ENCODE peak calls at places on chromosomes 12 and 14, in seven cellular contexts. One of them, this sample, is unnamed.

GRCh38 chr12:13084898-13085640 is 18.4 kb downstream of the GSG1 start:
- DNase-seq in HepG2: no peak
- DNase-seq in ovary: no peak
- DNase-seq in endothelial cell of umbilical vein: no peak
- DNase-seq in tibial nerve: no peak
- DNase-seq in Peyer's patch: no peak
- DNase-seq in H1: no peak
- DNase-seq in this sample: no peak

GRCh38 chr14:58690801-58691516 is 53.2 kb downstream of the DACT1 start:
- DNase-seq in ovary: no peak
- DNase-seq in H1: no peak
- DNase-seq in tibial nerve: no peak
- DNase-seq in endothelial cell of umbilical vein: no peak
- DNase-seq in HepG2: no peak
- DNase-seq in Peyer's patch: no peak
- DNase-seq in this sample: no peak

GRCh38 chr12:38543151-38543550 is 226.6 kb downstream of the ALG10B start:
- DNase-seq in ovary: no peak
- DNase-seq in Peyer's patch: no peak
- DNase-seq in HepG2: no peak
- DNase-seq in tibial nerve: no peak
- DNase-seq in H1: no peak
- DNase-seq in endothelial cell of umbilical vein: no peak
- DNase-seq in this sample: no peak

GRCh38 chr14:52950410-52950897 is 396 bp downstream of the FERMT2 start:
- DNase-seq in H1: no peak
- DNase-seq in Peyer's patch: no peak
- DNase-seq in tibial nerve: no peak
- DNase-seq in HepG2: peak
- DNase-seq in endothelial cell of umbilical vein: peak
- DNase-seq in ovary: peak
- DNase-seq in this sample: peak

GRCh38 chr12:27236498-27236897 is 7.6 kb upstream of the STK38L start:
- DNase-seq in H1: no peak
- DNase-seq in HepG2: no peak
- DNase-seq in ovary: no peak
- DNase-seq in Peyer's patch: no peak
- DNase-seq in endothelial cell of umbilical vein: no peak
- DNase-seq in tibial nerve: no peak
- DNase-seq in this sample: no peak

GRCh38 chr12:34406996-34407300 is 384.7 kb downstream of the ALG10 start:
- DNase-seq in HepG2: no peak
- DNase-seq in tibial nerve: peak
- DNase-seq in endothelial cell of umbilical vein: no peak
- DNase-seq in Peyer's patch: peak
- DNase-seq in ovary: peak
- DNase-seq in H1: no peak
- DNase-seq in this sample: no peak

GRCh38 chr12:131132118-131132892 is 178.6 kb downstream of the ADGRD1 start:
- DNase-seq in Peyer's patch: peak
- DNase-seq in endothelial cell of umbilical vein: no peak
- DNase-seq in HepG2: peak
- DNase-seq in ovary: peak
- DNase-seq in H1: peak
- DNase-seq in tibial nerve: peak
- DNase-seq in this sample: peak

GRCh38 chr12:109963743-109964429 is 32.3 kb downstream of the GIT2 start:
- DNase-seq in tibial nerve: no peak
- DNase-seq in endothelial cell of umbilical vein: peak
- DNase-seq in Peyer's patch: no peak
- DNase-seq in ovary: peak
- DNase-seq in H1: no peak
- DNase-seq in HepG2: no peak
- DNase-seq in this sample: peak

GRCh38 chr12:82174383-82174782 is 183.8 kb downstream of the CCDC59 start:
- DNase-seq in tibial nerve: no peak
- DNase-seq in HepG2: no peak
- DNase-seq in ovary: no peak
- DNase-seq in H1: no peak
- DNase-seq in Peyer's patch: no peak
- DNase-seq in endothelial cell of umbilical vein: no peak
- DNase-seq in this sample: no peak

GRCh38 chr12:91423336-91424050 is 240.9 kb upstream of the DCN start:
- DNase-seq in HepG2: no peak
- DNase-seq in H1: no peak
- DNase-seq in tibial nerve: no peak
- DNase-seq in endothelial cell of umbilical vein: no peak
- DNase-seq in ovary: no peak
- DNase-seq in Peyer's patch: no peak
- DNase-seq in this sample: no peak

GRCh38 chr14:24394275-24394674 is 4.5 kb upstream of the NYNRIN start:
- DNase-seq in endothelial cell of umbilical vein: no peak
- DNase-seq in Peyer's patch: no peak
- DNase-seq in HepG2: no peak
- DNase-seq in H1: no peak
- DNase-seq in ovary: no peak
- DNase-seq in tibial nerve: no peak
- DNase-seq in this sample: no peak

GRCh38 chr14:21723431-21724045 is 49.9 kb upstream of the OR4E1 start:
- DNase-seq in HepG2: peak
- DNase-seq in tibial nerve: no peak
- DNase-seq in Peyer's patch: no peak
- DNase-seq in H1: peak
- DNase-seq in endothelial cell of umbilical vein: no peak
- DNase-seq in ovary: no peak
- DNase-seq in this sample: no peak

GRCh38 chr12:53703746-53704145 is 23.5 kb downstream of the CALCOCO1 start:
- DNase-seq in ovary: no peak
- DNase-seq in endothelial cell of umbilical vein: no peak
- DNase-seq in H1: no peak
- DNase-seq in HepG2: no peak
- DNase-seq in Peyer's patch: no peak
- DNase-seq in tibial nerve: no peak
- DNase-seq in this sample: no peak

GRCh38 chr12:24982250-24982649 is 33.3 kb upstream of the BCAT1 start:
- DNase-seq in ovary: no peak
- DNase-seq in HepG2: no peak
- DNase-seq in Peyer's patch: no peak
- DNase-seq in H1: no peak
- DNase-seq in tibial nerve: no peak
- DNase-seq in endothelial cell of umbilical vein: no peak
- DNase-seq in this sample: no peak

GRCh38 chr12:86950043-86950838 is 694.0 kb upstream of the MGAT4C start:
- DNase-seq in HepG2: no peak
- DNase-seq in tibial nerve: no peak
- DNase-seq in Peyer's patch: no peak
- DNase-seq in ovary: no peak
- DNase-seq in H1: no peak
- DNase-seq in endothelial cell of umbilical vein: no peak
- DNase-seq in this sample: no peak

GRCh38 chr12:45214739-45215418 is 1.0 kb upstream of the ANO6 start:
- DNase-seq in HepG2: no peak
- DNase-seq in tibial nerve: no peak
- DNase-seq in ovary: no peak
- DNase-seq in H1: no peak
- DNase-seq in endothelial cell of umbilical vein: peak
- DNase-seq in Peyer's patch: no peak
- DNase-seq in this sample: no peak

GRCh38 chr14:31205681-31206535 is 1.7 kb downstream of the HECTD1 start:
- DNase-seq in tibial nerve: no peak
- DNase-seq in Peyer's patch: no peak
- DNase-seq in endothelial cell of umbilical vein: peak
- DNase-seq in HepG2: peak
- DNase-seq in ovary: no peak
- DNase-seq in H1: no peak
- DNase-seq in this sample: no peak

GRCh38 chr14:104436047-104436531 is 143.5 kb upstream of the C14orf180 start:
- DNase-seq in Peyer's patch: no peak
- DNase-seq in H1: no peak
- DNase-seq in ovary: peak
- DNase-seq in HepG2: no peak
- DNase-seq in endothelial cell of umbilical vein: peak
- DNase-seq in tibial nerve: no peak
- DNase-seq in this sample: no peak

GRCh38 chr14:23115918-23116317 is 3.1 kb downstream of the CEBPE start:
- DNase-seq in HepG2: no peak
- DNase-seq in H1: no peak
- DNase-seq in Peyer's patch: no peak
- DNase-seq in tibial nerve: no peak
- DNase-seq in endothelial cell of umbilical vein: no peak
- DNase-seq in ovary: no peak
- DNase-seq in this sample: no peak

GRCh38 chr12:52006726-52007157 is at the start of gene TAMALIN:
- DNase-seq in tibial nerve: peak
- DNase-seq in ovary: peak
- DNase-seq in H1: no peak
- DNase-seq in HepG2: no peak
- DNase-seq in Peyer's patch: peak
- DNase-seq in endothelial cell of umbilical vein: peak
- DNase-seq in this sample: peak
- TF ChIP-seq POLR2A in tibial nerve: peak
- TF ChIP-seq POLR2A in ovary: peak
- TF ChIP-seq POLR2A in H1: no peak
- TF ChIP-seq POLR2A in HepG2: no peak
- TF ChIP-seq POLR2A in Peyer's patch: peak
- TF ChIP-seq POLR2A in endothelial cell of umbilical vein: peak
- TF ChIP-seq POLR2A in this sample: peak

DNA sequence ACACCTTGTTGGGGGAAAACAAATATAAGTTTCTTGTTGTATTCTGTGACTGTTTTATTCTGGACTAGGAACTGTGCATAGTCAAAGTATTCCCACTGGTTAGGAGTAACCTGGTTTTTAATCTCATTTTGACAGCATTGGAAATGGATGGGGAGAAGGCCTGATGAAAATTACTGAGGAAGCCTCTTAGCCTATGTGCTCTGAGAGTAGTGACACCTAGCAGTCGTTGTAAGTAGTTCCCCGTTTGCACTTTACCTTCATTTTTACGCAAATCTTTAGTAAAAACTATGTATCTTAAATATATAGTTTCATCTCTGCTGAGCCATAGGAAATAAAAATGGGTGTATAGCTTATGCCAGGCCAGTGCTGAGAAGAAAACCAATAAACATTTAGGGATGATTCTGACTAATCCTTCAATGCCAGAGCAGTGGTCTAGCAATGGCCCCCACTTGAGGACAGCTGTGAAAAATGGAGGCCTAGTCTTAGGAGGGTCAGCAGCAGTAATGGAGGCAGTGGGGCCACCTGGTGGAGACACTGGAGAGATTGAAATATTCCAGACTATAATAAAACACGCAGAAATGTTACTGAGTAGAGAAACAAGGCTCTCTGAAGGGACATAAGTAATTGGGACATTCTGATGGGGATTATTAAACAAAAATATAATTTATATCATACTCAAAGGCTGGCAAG is 133.2 kb upstream of the NOVA1 start:
- DNase-seq in H1: peak
- DNase-seq in Peyer's patch: no peak
- DNase-seq in endothelial cell of umbilical vein: peak
- DNase-seq in HepG2: no peak
- DNase-seq in tibial nerve: no peak
- DNase-seq in ovary: no peak
- DNase-seq in this sample: no peak
- TF ChIP-seq CTCF in H1: peak
- TF ChIP-seq CTCF in Peyer's patch: no peak
- TF ChIP-seq CTCF in endothelial cell of umbilical vein: peak
- TF ChIP-seq CTCF in HepG2: no peak
- TF ChIP-seq CTCF in tibial nerve: no peak
- TF ChIP-seq CTCF in ovary: peak
- TF ChIP-seq CTCF in this sample: peak

DNA sequence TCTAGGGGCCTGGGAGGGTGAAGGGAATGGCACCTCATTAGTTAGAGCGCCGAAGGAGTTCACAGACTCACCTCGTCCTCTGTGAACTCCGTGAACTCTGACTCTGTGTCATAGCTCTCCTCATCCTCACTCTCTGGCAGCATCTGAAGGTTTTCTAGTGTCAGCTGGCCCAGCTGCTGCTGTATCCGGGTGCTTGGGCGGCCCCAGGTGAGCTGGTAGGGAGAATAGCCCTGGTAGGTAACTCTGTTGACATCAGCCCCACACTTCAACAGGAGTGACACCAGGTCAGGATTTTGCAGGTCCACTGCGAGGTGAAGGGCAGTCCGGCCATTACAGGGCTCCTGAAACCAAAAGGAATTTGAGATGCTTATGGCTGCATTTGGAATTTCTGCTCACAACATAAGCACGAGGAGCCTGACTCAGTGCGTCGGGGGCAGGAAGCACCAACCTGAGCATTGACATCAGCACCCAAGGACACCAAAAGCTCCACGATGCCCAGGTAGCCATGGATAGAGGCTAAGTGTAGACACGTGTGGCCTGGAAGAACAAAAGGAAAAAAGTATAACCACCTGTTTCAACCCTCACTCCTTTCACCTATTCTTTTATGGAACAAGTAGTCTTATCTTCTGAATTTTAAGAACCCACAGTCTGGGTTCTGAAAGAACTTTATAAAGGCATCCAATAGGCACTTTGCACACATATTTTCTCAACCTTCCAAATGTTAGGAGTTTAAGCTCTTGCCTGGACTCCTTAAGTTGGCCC is 2.0 kb downstream of the NFKBIA start:
- DNase-seq in HepG2: no peak
- DNase-seq in endothelial cell of umbilical vein: peak
- DNase-seq in tibial nerve: no peak
- DNase-seq in H1: no peak
- DNase-seq in Peyer's patch: peak
- DNase-seq in ovary: no peak
- DNase-seq in this sample: no peak
- TF ChIP-seq POLR2A in HepG2: no peak
- TF ChIP-seq POLR2A in endothelial cell of umbilical vein: peak
- TF ChIP-seq POLR2A in tibial nerve: no peak
- TF ChIP-seq POLR2A in H1: no peak
- TF ChIP-seq POLR2A in Peyer's patch: peak
- TF ChIP-seq POLR2A in ovary: no peak
- TF ChIP-seq POLR2A in this sample: no peak

GRCh38 chr14:86052868-86053267 is 522.9 kb downstream of the FLRT2 start:
- DNase-seq in tibial nerve: no peak
- DNase-seq in endothelial cell of umbilical vein: no peak
- DNase-seq in ovary: no peak
- DNase-seq in Peyer's patch: no peak
- DNase-seq in H1: no peak
- DNase-seq in HepG2: no peak
- DNase-seq in this sample: no peak

GRCh38 chr14:86057018-86057667 is 527.2 kb downstream of the FLRT2 start:
- DNase-seq in H1: no peak
- DNase-seq in tibial nerve: peak
- DNase-seq in ovary: no peak
- DNase-seq in Peyer's patch: no peak
- DNase-seq in endothelial cell of umbilical vein: peak
- DNase-seq in HepG2: peak
- DNase-seq in this sample: no peak

GRCh38 chr14:86050072-86050683 is 520.2 kb downstream of the FLRT2 start:
- DNase-seq in ovary: no peak
- DNase-seq in HepG2: no peak
- DNase-seq in endothelial cell of umbilical vein: no peak
- DNase-seq in Peyer's patch: no peak
- DNase-seq in H1: no peak
- DNase-seq in tibial nerve: no peak
- DNase-seq in this sample: no peak

DNA sequence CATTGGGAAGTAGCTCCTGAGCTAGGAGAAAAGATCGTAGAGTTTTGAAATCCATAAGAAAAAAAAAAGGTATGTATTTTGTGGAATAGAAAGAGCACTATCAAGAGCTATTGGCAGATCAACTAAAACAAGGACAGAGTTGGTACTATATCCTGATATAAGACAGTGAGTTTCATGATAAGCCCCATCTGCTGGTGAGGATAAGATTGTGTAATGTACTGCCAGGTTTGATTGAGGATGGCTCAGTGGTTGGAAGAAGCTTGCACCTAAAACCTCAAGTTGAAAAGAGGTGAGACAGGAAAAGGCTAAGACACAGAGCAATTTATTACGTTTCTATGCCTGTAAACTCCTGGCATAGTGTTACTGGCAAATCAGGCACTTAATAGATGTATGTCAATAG is 525.6 kb downstream of the FLRT2 start:
- DNase-seq in endothelial cell of umbilical vein: peak
- DNase-seq in HepG2: no peak
- DNase-seq in tibial nerve: no peak
- DNase-seq in H1: no peak
- DNase-seq in Peyer's patch: no peak
- DNase-seq in ovary: no peak
- DNase-seq in this sample: no peak
- TF ChIP-seq CTCF in endothelial cell of umbilical vein: peak
- TF ChIP-seq CTCF in HepG2: no peak
- TF ChIP-seq CTCF in tibial nerve: peak
- TF ChIP-seq CTCF in H1: peak
- TF ChIP-seq CTCF in Peyer's patch: no peak
- TF ChIP-seq CTCF in ovary: no peak
- TF ChIP-seq CTCF in this sample: no peak

This sample was measured in prostate gland.